ENCODE peak calls at places on chromosomes 2 and 18, in four cellular contexts. T is H1; L is neural progenitor cell; I is CD8-positive, alpha-beta T cell. N is an unnamed sample.

GRCh38 chr2:214507032-214507431 is 96.2 kb downstream of the VWC2L start:
- DNase-seq in T (no peak), L (no peak), I (no peak), N (no peak)

GRCh38 chr2:38605298-38605830 is 2.6 kb upstream of the HNRNPLL start:
- DNase-seq in T (no peak), L (no peak), I (no peak), N (no peak)

GRCh38 chr18:23188391-23188790 is 53.1 kb downstream of the CABLES1 start:
- DNase-seq in T (no peak), L (no peak), I (no peak), N (no peak)

GRCh38 chr2:203840816-203841215 is 26.8 kb upstream of the CTLA4 start:
- DNase-seq in T (no peak), L (no peak), I (no peak), N (no peak)

GRCh38 chr2:156589381-156590079 is 153.4 kb downstream of the GPD2 start:
- DNase-seq in T (no peak), L (peak), I (no peak), N (peak)

GRCh38 chr2:161766334-161766733 is 142.1 kb downstream of the SLC4A10 start:
- DNase-seq in T (no peak), L (no peak), I (no peak), N (no peak)

GRCh38 chr2:66334237-66335054 is 100.5 kb upstream of the MEIS1 start:
- DNase-seq in T (no peak), L (peak), I (no peak), N (peak)

GRCh38 chr18:27121108-27121507 is 64.0 kb downstream of the CHST9 start:
- DNase-seq in T (no peak), L (no peak), I (no peak), N (no peak)

GRCh38 chr2:201402651-201403573 is 45.8 kb upstream of the FLACC1 start:
- DNase-seq in T (no peak), L (no peak), I (no peak), N (no peak)

GRCh38 chr2:44934962-44935853 is 6.3 kb upstream of the SIX3 start:
- DNase-seq in T (no peak), L (peak), I (no peak), N (no peak)

GRCh38 chr2:79124907-79125720 is 4.8 kb downstream of the REG1A start:
- DNase-seq in T (no peak), L (no peak), I (no peak), N (no peak)

GRCh38 chr2:1162768-1163584 is 212.3 kb downstream of the SNTG2 start:
- DNase-seq in T (no peak), L (no peak), I (peak), N (peak)

GRCh38 chr18:63088262-63088661 is 231.3 kb downstream of the BCL2 start:
- DNase-seq in T (peak), L (peak), I (no peak), N (no peak)

GRCh38 chr2:147843421-147843863 is 1.4 kb upstream of the ACVR2A start:
- DNase-seq in T (no peak), L (no peak), I (no peak), N (no peak)

GRCh38 chr2:127636248-127637235 is 9.4 kb upstream of the GPR17 start:
- DNase-seq in T (no peak), L (no peak), I (no peak), N (no peak)

DNA sequence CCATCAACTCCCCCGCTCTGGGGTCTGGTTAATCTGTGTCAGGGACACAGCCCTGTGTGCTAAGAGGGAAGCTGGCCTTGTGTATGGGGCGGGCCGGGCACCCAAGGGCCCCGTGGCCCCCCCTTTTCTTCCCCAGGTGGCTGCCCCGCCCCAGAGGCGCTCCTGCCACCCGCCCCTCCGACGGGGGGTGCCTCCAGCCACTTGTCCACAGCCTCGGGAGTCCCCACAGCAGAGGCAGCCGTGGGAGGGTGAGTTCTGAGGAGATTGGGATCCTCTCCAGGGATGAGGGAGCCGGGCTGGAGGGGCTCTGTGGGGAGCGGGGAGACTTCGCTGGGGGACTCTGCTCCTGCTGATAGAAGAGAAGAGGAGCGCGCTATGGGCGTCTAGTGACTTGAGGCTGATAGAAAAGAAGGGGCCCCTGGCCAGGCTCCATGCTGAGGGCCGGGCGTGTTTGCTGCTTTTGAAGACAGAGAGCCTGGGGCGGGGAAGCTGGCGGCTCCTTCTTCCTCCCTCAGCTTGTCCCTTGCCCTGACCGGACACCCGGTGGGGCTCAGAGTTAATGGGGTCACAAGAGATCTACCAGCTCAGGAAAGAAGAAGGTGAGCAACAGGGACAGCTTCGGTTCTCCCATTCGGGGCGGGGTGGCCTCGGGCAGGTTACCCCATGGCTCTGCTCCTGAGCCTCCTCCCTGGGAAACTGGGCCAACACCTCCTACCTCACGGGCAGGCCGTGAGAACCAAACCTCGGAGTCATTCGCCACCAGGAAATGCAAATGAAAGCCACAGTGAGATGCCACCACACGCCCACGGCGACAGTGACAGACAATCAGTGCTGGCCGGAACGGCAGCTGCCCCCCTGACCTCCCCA is 89.4 kb upstream of the TAF1B start:
- DNase-seq in T (no peak), L (no peak), I (peak), N (no peak)
- H3K4me3 ChIP-seq in T (no peak), L (no peak), I (no peak), N (no peak)

GRCh38 chr2:230473378-230473777 is 57.4 kb downstream of the SP100 start:
- DNase-seq in T (no peak), L (no peak), I (no peak), N (peak)

GRCh38 chr2:230471074-230471473 is 55.1 kb downstream of the SP100 start:
- DNase-seq in T (no peak), L (no peak), I (no peak), N (no peak)

GRCh38 chr2:230472619-230473018 is 56.6 kb downstream of the SP100 start:
- DNase-seq in T (no peak), L (no peak), I (peak), N (no peak)

GRCh38 chr2:230475143-230475542 is 59.1 kb downstream of the SP100 start:
- DNase-seq in T (no peak), L (no peak), I (no peak), N (no peak)
- H3K4me3 ChIP-seq in T (no peak), L (no peak), I (no peak), N (no peak)

DNA sequence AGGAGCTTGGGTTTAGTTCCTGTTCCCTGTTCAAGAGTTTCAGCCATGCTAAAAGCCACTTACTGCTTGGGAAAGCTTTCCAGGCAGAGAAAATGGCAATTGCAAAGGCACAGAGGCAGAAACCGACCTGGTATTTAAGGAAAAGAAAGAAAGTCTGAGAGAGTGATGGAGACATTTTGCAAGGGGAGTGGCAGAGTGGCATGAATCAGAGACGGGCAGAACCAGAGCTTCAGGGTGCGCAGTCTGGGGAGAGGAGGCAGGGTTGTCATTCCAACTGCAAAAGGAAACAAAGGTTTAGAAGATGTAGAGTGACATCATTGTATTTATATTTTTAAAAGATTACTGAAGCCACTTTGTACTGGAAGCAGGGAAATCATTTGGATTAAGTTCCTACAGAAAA is 14.9 kb upstream of the GNAL start:
- DNase-seq in T (no peak), L (no peak), I (no peak), N (no peak)
- H3K4me3 ChIP-seq in T (no peak), L (no peak), I (no peak), N (no peak)

GRCh38 chr2:197130318-197130717 is 180.3 kb downstream of the ANKRD44 start:
- DNase-seq in T (no peak), L (no peak), I (no peak), N (peak)

GRCh38 chr2:197128897-197129296 is 181.7 kb downstream of the ANKRD44 start:
- DNase-seq in T (no peak), L (no peak), I (no peak), N (no peak)

GRCh38 chr2:197128126-197128525 is 182.5 kb downstream of the ANKRD44 start:
- DNase-seq in T (no peak), L (no peak), I (no peak), N (no peak)

GRCh38 chr2:197134206-197134605 is 176.4 kb downstream of the ANKRD44 start:
- DNase-seq in T (no peak), L (no peak), I (no peak), N (no peak)

DNA sequence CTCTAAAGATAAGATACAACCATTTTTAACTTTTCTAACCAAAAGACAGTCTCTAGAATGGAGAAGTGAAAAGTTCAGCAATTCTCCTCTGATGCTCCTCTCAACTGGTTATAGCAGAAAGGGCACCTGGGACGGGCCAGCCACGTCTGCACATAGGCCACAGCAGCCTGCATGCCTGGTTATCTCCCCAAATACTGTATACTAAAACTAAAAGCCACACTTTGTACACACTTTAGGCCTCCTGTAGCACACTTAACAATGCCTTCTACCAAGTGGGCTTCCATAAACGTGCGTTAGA is 179.1 kb downstream of the ANKRD44 start:
- DNase-seq in T (no peak), L (no peak), I (no peak), N (no peak)
- H3K4me3 ChIP-seq in T (no peak), L (no peak), I (no peak), N (no peak)

GRCh38 chr2:196336206-196336605 is 164.8 kb upstream of the STK17B start:
- DNase-seq in T (no peak), L (no peak), I (no peak), N (no peak)

GRCh38 chr2:196336715-196337617 is 165.6 kb upstream of the STK17B start:
- DNase-seq in T (no peak), L (peak), I (no peak), N (peak)

GRCh38 chr2:196334710-196335109 is 163.3 kb upstream of the STK17B start:
- DNase-seq in T (no peak), L (no peak), I (no peak), N (no peak)

GRCh38 chr2:196333397-196333796 is 162.0 kb upstream of the STK17B start:
- DNase-seq in T (no peak), L (no peak), I (no peak), N (no peak)

GRCh38 chr2:196335238-196335637 is 163.9 kb upstream of the STK17B start:
- DNase-seq in T (peak), L (no peak), I (no peak), N (no peak)
- H3K4me3 ChIP-seq in T (no peak), L (no peak), I (no peak), N (no peak)

GRCh38 chr2:170733821-170734600 is 18.9 kb downstream of the SP5 start:
- DNase-seq in T (no peak), L (no peak), I (no peak), N (no peak)
- H3K4me3 ChIP-seq in T (no peak), L (no peak), I (no peak), N (no peak)

DNA sequence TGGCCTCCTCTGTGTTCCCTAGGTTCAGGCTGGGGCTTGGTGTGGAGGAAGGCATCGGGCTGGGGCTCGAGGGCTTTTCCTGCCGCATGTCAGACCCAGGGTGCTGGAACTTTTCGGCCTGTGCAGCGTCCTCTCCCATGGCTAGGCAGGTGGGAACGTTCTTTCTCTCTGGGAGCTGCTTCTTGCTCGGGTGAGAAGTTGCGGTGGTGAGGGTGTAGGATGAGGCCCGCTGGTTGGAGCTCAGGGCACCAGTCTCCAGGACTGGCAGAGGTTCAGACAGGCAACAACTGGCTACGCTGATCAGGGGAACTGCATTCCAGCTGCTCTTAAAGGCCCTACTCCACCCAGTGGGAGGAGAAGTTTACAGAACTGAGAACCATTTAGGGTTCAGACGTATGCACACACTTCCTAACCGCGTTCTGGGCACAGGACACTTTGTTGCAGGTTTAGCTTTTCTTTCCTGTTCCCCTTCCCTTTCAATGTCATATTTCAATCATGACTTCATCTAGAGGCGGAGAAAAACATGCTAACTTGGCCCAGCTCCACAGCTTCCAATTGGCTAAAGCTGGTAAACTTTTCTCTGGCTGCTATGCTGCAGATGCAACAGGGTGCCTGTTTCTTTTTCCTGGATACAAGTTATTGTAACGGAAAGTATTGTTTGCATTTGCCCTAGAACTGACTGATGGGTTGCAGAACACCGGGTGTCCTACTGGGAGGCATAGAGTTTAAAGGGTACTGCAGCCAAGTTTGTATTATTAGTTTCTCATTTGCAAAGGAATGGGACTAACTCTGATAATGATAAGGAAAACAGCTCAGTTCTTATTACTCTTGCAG is at the start of gene CAVIN2:
- DNase-seq in T (no peak), L (peak), I (no peak), N (no peak)
- H3K4me3 ChIP-seq in T (no peak), L (no peak), I (no peak), N (no peak)

GRCh38 chr2:231036578-231037106 is 681 bp upstream of the C2orf72 start:
- DNase-seq in T (no peak), L (no peak), I (no peak), N (no peak)
- H3K4me3 ChIP-seq in T (peak), L (no peak), I (no peak), N (no peak)

DNA sequence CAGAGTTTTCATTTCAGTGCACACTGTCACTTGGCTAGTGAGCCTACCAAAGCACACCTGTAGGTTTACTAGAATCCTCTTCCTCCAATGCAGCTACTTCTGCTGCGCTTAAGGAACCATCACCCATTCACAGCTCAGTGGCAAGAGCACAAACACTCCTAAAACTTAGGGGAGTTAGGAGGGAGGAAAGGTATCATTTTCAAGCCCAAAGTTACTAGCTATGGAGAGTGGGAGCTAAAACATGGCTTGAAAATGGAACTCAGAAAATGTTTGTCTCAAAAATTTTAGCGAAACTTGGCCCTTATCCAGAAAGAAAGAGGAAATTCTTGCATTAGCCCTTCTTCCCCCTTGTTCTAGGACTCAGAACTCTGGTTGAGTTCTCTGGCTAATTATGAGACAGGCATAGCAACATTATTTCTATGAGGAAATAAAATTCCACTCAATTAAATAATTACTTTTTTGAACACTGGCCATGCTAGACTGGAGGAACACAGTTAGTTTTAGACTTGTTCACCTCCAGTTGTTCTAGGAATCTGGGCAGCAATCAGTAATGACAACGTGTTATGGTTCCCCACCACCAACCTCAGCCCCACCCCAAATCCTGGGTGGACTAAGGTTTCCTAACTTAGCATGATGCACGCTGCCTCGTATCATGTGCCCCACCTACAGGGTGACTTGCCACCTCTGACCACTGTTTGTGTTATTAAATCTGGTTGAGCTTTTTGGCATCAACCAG is 32.9 kb downstream of the LPIN2 start:
- DNase-seq in T (no peak), L (no peak), I (no peak), N (no peak)
- H3K4me3 ChIP-seq in T (no peak), L (no peak), I (peak), N (no peak)

N was measured in Jurkat, Clone E6-1.